ENCODE peak calls at places on chromosomes 4 and X, in seven cellular contexts. I, J, R, L, F, V and Q are unnamed samples.

GRCh38 chr4:8502836-8503585 is 62.4 kb downstream of the TRMT44 start:
- DNase-seq in R (no peak), I (no peak), L (no peak), J (no peak), V (no peak), F (peak), Q (peak)

GRCh38 chr4:2596153-2596552 is 59.7 kb downstream of the FAM193A start:
- DNase-seq in L (no peak), J (no peak), F (no peak), R (no peak), V (no peak), I (no peak), Q (no peak)

GRCh38 chrX:110853610-110854009 is 58.0 kb upstream of the CHRDL1 start:
- DNase-seq in I (peak), V (peak), F (peak), L (no peak), J (no peak), R (no peak), Q (peak)

GRCh38 chr4:94127707-94128328 is 79.8 kb upstream of the SMARCAD1 start:
- DNase-seq in F (no peak), J (peak), I (peak), V (no peak), R (peak), L (no peak), Q (peak)

GRCh38 chrX:133586443-133586842 is 171.2 kb upstream of the GPC4 start:
- DNase-seq in V (no peak), J (no peak), I (no peak), L (no peak), R (no peak), F (no peak), Q (peak)

GRCh38 chr4:40180356-40180755 is 16.5 kb upstream of the RHOH start:
- DNase-seq in R (peak), F (peak), I (peak), V (no peak), L (no peak), J (no peak), Q (no peak)

GRCh38 chr4:129064717-129065116 is 28.6 kb downstream of the SCLT1 start:
- DNase-seq in F (no peak), V (no peak), J (no peak), R (peak), I (peak), L (no peak), Q (no peak)

GRCh38 chrX:39805825-39806224 is 291.9 kb downstream of the BCOR start:
- DNase-seq in I (no peak), J (no peak), V (no peak), L (no peak), F (no peak), R (no peak), Q (no peak)

GRCh38 chrX:23952984-23953907 is 45.4 kb downstream of the CXorf58 start:
- DNase-seq in I (no peak), R (no peak), L (no peak), F (no peak), J (no peak), V (peak), Q (peak)

GRCh38 chrX:124426824-124427223 is 80.5 kb downstream of the SH2D1A start:
- DNase-seq in I (no peak), F (no peak), V (no peak), J (no peak), L (no peak), R (no peak), Q (no peak)
- H2AK5ac ChIP-seq in I (no peak), F (no peak), V (no peak), J (no peak), L (no peak), R (no peak), Q (no peak)

GRCh38 chrX:45664727-45665290 is 464.1 kb upstream of the DIPK2B start:
- DNase-seq in V (no peak), I (no peak), F (no peak), L (no peak), R (no peak), J (no peak), Q (no peak)

GRCh38 chrX:45668686-45669443 is 468.2 kb upstream of the DIPK2B start:
- DNase-seq in F (no peak), L (no peak), J (no peak), V (no peak), R (peak), I (peak), Q (no peak)

GRCh38 chrX:45669715-45670360 is 469.2 kb upstream of the DIPK2B start:
- DNase-seq in F (no peak), R (peak), I (peak), V (no peak), L (no peak), J (no peak), Q (no peak)

DNA sequence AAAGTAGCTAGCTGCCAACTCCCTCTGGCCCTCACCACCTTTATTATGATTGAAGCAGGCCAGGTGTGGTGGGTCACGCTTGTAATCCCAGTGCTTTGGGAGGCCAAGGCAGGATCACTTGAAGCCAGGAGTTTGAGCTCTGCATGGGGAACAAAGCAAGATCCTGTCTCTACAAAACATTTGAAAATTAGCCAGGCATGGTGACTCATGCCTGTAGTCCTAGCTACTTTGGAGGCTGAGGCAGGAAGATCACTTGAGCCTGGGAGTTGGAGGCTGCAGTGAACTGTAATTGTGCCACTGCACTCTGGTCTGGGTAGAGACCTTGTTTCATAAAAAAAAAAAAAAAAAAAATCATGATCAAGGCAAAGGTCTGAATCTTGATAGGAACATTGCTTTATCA is 467.0 kb upstream of the DIPK2B start:
- DNase-seq in F (no peak), J (no peak), V (no peak), L (no peak), I (no peak), R (peak), Q (no peak)
- H2BK5ac ChIP-seq in F (no peak), J (no peak), V (no peak), L (no peak), I (no peak), R (peak), Q (no peak)

DNA sequence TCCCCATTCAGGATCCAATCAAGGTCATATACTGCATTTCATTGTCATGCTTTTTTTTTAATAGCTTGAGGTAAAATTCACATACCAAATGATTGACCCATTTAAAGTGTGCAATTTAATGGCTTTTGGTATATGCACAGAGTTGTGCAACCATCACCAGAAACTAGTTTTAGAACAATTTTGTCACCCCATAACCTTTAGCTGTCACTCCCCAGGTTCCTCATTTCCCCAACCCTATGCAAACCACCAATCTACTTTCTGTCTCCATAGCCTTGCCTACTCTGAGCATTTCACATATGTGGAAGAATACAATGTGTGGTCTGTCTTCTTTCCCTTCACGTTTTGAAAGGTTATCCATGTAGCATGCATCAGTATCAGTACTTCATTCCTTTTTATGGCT is 1.4 kb upstream of the SMAD1 start:
- DNase-seq in F (no peak), V (no peak), J (no peak), L (no peak), R (no peak), I (no peak), Q (no peak)
- H2AK5ac ChIP-seq in F (no peak), V (no peak), J (no peak), L (no peak), R (no peak), I (no peak), Q (no peak)

GRCh38 chr4:742096-742741 is 36.6 kb downstream of the PCGF3 start:
- DNase-seq in V (no peak), I (no peak), R (no peak), L (no peak), F (no peak), J (no peak), Q (no peak)

GRCh38 chr4:740011-740410 is 34.4 kb downstream of the PCGF3 start:
- DNase-seq in I (no peak), L (no peak), F (no peak), V (no peak), J (no peak), R (no peak), Q (no peak)

GRCh38 chr4:739569-739968 is 33.9 kb downstream of the PCGF3 start:
- DNase-seq in F (no peak), V (no peak), L (no peak), I (no peak), R (no peak), J (no peak), Q (no peak)

GRCh38 chr4:738781-739280 is 33.2 kb downstream of the PCGF3 start:
- DNase-seq in R (no peak), L (no peak), V (no peak), J (no peak), I (no peak), F (no peak), Q (no peak)

DNA sequence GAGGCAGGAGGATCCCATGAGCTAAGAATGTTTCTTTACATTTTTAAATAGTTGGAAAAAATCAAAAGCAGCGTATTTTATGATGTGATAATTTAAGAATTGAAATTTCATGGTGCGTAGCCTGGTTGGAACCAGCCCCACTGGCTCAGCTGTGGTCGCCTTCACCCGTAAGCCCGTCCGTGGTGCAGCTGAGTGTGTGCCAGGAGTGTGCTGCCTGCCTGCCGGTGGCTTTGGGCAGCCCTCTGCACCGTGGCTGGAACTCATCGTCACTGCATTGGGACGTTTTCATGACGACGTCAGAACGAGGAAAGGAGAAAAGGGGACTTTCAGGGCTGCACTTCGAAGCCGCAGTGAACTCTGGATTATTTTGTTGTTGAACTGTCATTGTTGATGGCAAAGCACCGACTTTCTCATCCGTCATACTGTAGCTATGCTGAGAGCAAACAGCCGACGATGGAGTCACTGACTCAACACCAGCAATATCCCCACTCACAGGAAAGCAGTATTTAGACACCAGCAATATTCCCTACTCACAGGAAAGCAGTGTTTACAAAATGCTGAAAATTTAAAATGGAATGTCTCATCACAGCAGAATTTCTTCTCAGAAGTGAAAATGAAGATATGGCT is 35.1 kb downstream of the PCGF3 start:
- DNase-seq in L (no peak), R (peak), I (peak), V (no peak), J (no peak), F (no peak), Q (no peak)
- H2BK5ac ChIP-seq in L (no peak), R (peak), I (no peak), V (no peak), J (no peak), F (no peak), Q (no peak)

GRCh38 chr4:82428526-82428968 is 1.7 kb downstream of the HNRNPDL start:
- DNase-seq in F (no peak), R (no peak), V (no peak), L (no peak), J (no peak), I (no peak), Q (no peak)
- H2AK5ac ChIP-seq in F (no peak), R (peak), V (no peak), L (no peak), J (no peak), I (no peak), Q (no peak)